ENCODE peak calls at places on chromosomes 13 and 19, in six cellular contexts. O is left colon; S is GM12865; L is stimulated activated CD8-positive, alpha-beta memory T cell treated with anti-CD3 and anti-CD28 coated beads, Interleukin-7, amount 100 ng/mL, for 1 hour; M is HEK293T; K is nephron progenitor cell. W is an unnamed sample.

GRCh38 chr19:55229789-55230182 is 1.2 kb upstream of the TMEM86B start:
- DNase-seq in M (no peak), S (no peak), O (no peak), L (no peak), K (no peak), W (no peak)

GRCh38 chr13:108083056-108083455 is 132.3 kb downstream of the LIG4 start:
- DNase-seq in O (no peak), M (no peak), S (no peak), L (no peak), K (no peak), W (no peak)

GRCh38 chr19:310781-311496 is 19.7 kb upstream of the PLPP2 start:
- DNase-seq in S (no peak), M (no peak), L (no peak), O (no peak), K (no peak), W (no peak)

GRCh38 chr19:18123819-18124218 is 26.2 kb downstream of the MAST3 start:
- DNase-seq in O (no peak), S (no peak), L (no peak), K (no peak), M (no peak), W (no peak)

GRCh38 chr13:59877933-59878332 is 285.8 kb downstream of the DIAPH3 start:
- DNase-seq in L (no peak), O (no peak), S (no peak), M (no peak), K (no peak), W (no peak)

GRCh38 chr19:49491804-49492572 is 4.2 kb upstream of the RPS11 start:
- DNase-seq in K (no peak), S (no peak), O (no peak), L (no peak), M (no peak), W (no peak)

GRCh38 chr13:93158565-93158964 is 68.0 kb upstream of the GPC6 start:
- DNase-seq in L (no peak), O (no peak), M (no peak), S (no peak), K (no peak), W (no peak)

GRCh38 chr13:94309997-94310842 is 169.3 kb downstream of the DCT start:
- DNase-seq in O (no peak), S (no peak), K (no peak), M (no peak), L (no peak), W (no peak)

GRCh38 chr19:31177230-31177629 is 172.0 kb downstream of the TSHZ3 start:
- DNase-seq in K (no peak), L (no peak), M (no peak), O (no peak), S (no peak), W (no peak)

GRCh38 chr19:50384685-50385535 is 763 bp downstream of the POLD1 start:
- DNase-seq in K (no peak), O (no peak), S (no peak), L (no peak), M (no peak), W (no peak)

GRCh38 chr13:60226507-60226906 is 62.8 kb upstream of the DIAPH3 start:
- DNase-seq in L (no peak), O (peak), K (peak), M (peak), S (peak), W (no peak)

GRCh38 chr19:42942187-42942789 is 5.3 kb upstream of the PSG7 start:
- DNase-seq in M (no peak), S (peak), L (no peak), O (no peak), K (no peak), W (no peak)

GRCh38 chr19:51511353-51511752 is 9.8 kb upstream of the SIGLEC12 start:
- DNase-seq in K (no peak), M (no peak), S (peak), O (no peak), L (no peak), W (no peak)

GRCh38 chr13:22517544-22517943 is 663.2 kb upstream of the SGCG start:
- DNase-seq in M (no peak), O (no peak), L (no peak), K (no peak), S (no peak), W (no peak)

GRCh38 chr19:593505-593904 is 3.8 kb downstream of the HCN2 start:
- DNase-seq in O (no peak), L (no peak), K (no peak), M (no peak), S (no peak), W (no peak)

GRCh38 chr19:48656840-48657474 is 11.0 kb upstream of the CA11 start:
- DNase-seq in L (no peak), M (no peak), S (no peak), O (no peak), K (no peak), W (no peak)

GRCh38 chr13:99087954-99088491 is 110.2 kb upstream of the DOCK9 start:
- DNase-seq in O (peak), K (peak), L (no peak), M (no peak), S (no peak), W (peak)

GRCh38 chr13:77980592-77980991 is 62.0 kb upstream of the EDNRB start:
- DNase-seq in M (no peak), L (no peak), O (no peak), S (no peak), K (no peak), W (no peak)

GRCh38 chr13:22757530-22758120 is 423.2 kb upstream of the SGCG start:
- DNase-seq in K (no peak), M (no peak), L (no peak), S (no peak), O (no peak), W (no peak)

GRCh38 chr13:52851153-52851962 is 2.9 kb upstream of the PCDH8 start:
- DNase-seq in L (no peak), M (peak), O (peak), K (peak), S (peak), W (peak)

W was measured in MM.1S.